ENCODE peak calls at places on chromosomes 3 and 15, in seven cellular contexts. T is tibial artery, L is Peyer's patch, H is left lung, F is ascending aorta, R is adrenal gland, O is psoas muscle. K is an unnamed sample.
A peak's percentile ranks its signal among the peaks of the same experiment; 100 is the strongest.

GRCh38 chr3:151795276-151795675 is 18.6 kb upstream of the AADAC start:
- DNase-seq in R (no peak), H (no peak), T (no peak), O (no peak), L (no peak), F (no peak), K (no peak)

GRCh38 chr3:87145553-87145952 is 81.6 kb upstream of the CHMP2B start:
- DNase-seq in O (no peak), F (no peak), L (no peak), R (no peak), H (no peak), T (no peak), K (peak; percentile 27)

GRCh38 chr15:31471731-31472430 is 145.2 kb downstream of the KLF13 start:
- DNase-seq in O (no peak), R (peak; percentile 14), L (no peak), T (peak; percentile 41), H (no peak), F (peak; percentile 69), K (no peak)

GRCh38 chr15:91320106-91320505 is 220.0 kb downstream of the SV2B start:
- DNase-seq in L (no peak), O (no peak), H (no peak), F (no peak), T (no peak), R (no peak), K (no peak)

GRCh38 chr15:75346796-75347221 is at the start of gene NEIL1:
- DNase-seq in O (peak; percentile 48), F (no peak), T (no peak), R (no peak), L (no peak), H (no peak), K (no peak)

GRCh38 chr3:8371085-8371551 is 130.5 kb upstream of the LMCD1 start:
- DNase-seq in F (no peak), H (no peak), L (no peak), T (no peak), O (no peak), R (peak; percentile 28), K (no peak)

GRCh38 chr15:68638953-68639500 is 60.2 kb downstream of the CORO2B start:
- DNase-seq in F (no peak), L (no peak), T (no peak), O (no peak), H (no peak), R (no peak), K (no peak)

GRCh38 chr3:112043621-112044201 is 9.2 kb downstream of the TMPRSS7 start:
- DNase-seq in T (no peak), F (peak; percentile 64), L (peak; percentile 57), R (peak; percentile 68), O (no peak), H (no peak), K (peak; percentile 11)

GRCh38 chr15:67022587-67022986 is 42.8 kb upstream of the SMAD3 start:
- DNase-seq in F (peak; percentile 13), H (no peak), L (no peak), R (no peak), O (no peak), T (no peak), K (no peak)

GRCh38 chr3:40996827-40997710 is 202.2 kb upstream of the CTNNB1 start:
- DNase-seq in F (peak; percentile 38), O (no peak), R (no peak), T (no peak), L (no peak), H (no peak), K (no peak)

GRCh38 chr3:11335056-11335608 is 62.9 kb downstream of the ATG7 start:
- DNase-seq in T (no peak), H (no peak), O (no peak), L (no peak), R (no peak), F (no peak), K (no peak)

GRCh38 chr15:62742409-62743171 is 300.0 kb upstream of the TPM1 start:
- DNase-seq in T (peak; percentile 92), O (peak; percentile 83), R (peak; percentile 50), H (no peak), F (peak; percentile 88), L (peak; percentile 73), K (no peak)

GRCh38 chr3:170511371-170511770 is 74.5 kb downstream of the SLC7A14 start:
- DNase-seq in R (no peak), L (no peak), F (no peak), H (no peak), O (no peak), T (no peak), K (no peak)

GRCh38 chr3:12986521-12986920 is 86.7 kb downstream of the IQSEC1 start:
- DNase-seq in R (no peak), H (no peak), L (no peak), O (peak; percentile 50), T (no peak), F (no peak), K (no peak)

GRCh38 chr3:54572197-54572895 is 355.5 kb downstream of the LRTM1 start:
- DNase-seq in F (no peak), L (no peak), R (no peak), T (no peak), O (no peak), H (no peak), K (no peak)

GRCh38 chr3:142947799-142948575 is 15.5 kb downstream of the PAQR9 start:
- DNase-seq in F (no peak), O (no peak), H (no peak), L (no peak), R (peak; percentile 36), T (no peak), K (no peak)

GRCh38 chr3:52196977-52197376 is 983 bp upstream of the ALAS1 start:
- DNase-seq in F (no peak), T (no peak), L (peak; percentile 91), H (peak; percentile 85), R (peak; percentile 59), O (no peak), K (no peak)

GRCh38 chr3:27641888-27642601 is 80.1 kb downstream of the EOMES start:
- DNase-seq in R (no peak), O (no peak), T (no peak), H (no peak), F (no peak), L (peak; percentile 78), K (no peak)

GRCh38 chr15:78915341-78916087 is 29.3 kb downstream of the CTSH start:
- DNase-seq in R (no peak), T (peak; percentile 83), O (no peak), F (no peak), H (peak; percentile 74), L (peak; percentile 58), K (no peak)

GRCh38 chr15:78913012-78913411 is 31.8 kb downstream of the CTSH start:
- DNase-seq in O (no peak), F (no peak), T (no peak), H (no peak), L (no peak), R (no peak), K (no peak)

GRCh38 chr15:78917888-78918287 is 27.0 kb downstream of the CTSH start:
- DNase-seq in H (no peak), O (no peak), T (no peak), L (no peak), F (no peak), R (no peak), K (no peak)

GRCh38 chr15:78910836-78911235 is 34.0 kb downstream of the CTSH start:
- DNase-seq in O (no peak), F (no peak), H (no peak), L (no peak), R (no peak), T (no peak), K (no peak)

GRCh38 chr15:78914027-78914764 is 30.6 kb downstream of the CTSH start:
- DNase-seq in H (no peak), R (no peak), L (peak; percentile 58), T (peak; percentile 92), F (peak; percentile 87), O (peak; percentile 62), K (no peak)
- TF ChIP-seq CTCF in H (no peak), R (peak; percentile 56), L (no peak), T (peak; percentile 67), F (peak; percentile 65), O (peak; percentile 41), K (peak; percentile 58)

GRCh38 chr3:184514151-184514490 is 47.5 kb upstream of the EPHB3 start:
- DNase-seq in L (no peak), R (no peak), H (no peak), F (no peak), T (no peak), O (no peak), K (no peak)
- H3K4me3 ChIP-seq in L (peak overlapping the region; percentile 41), R (peak overlapping the region; percentile 65), H (peak overlapping the region; percentile 28), F (peak overlapping the region; percentile 53), T (peak overlapping the region; percentile 53), O (peak overlapping the region; percentile 62), K (peak overlapping the region; percentile 61)

GRCh38 chr3:159159546-159159945 is 357.7 kb downstream of the MFSD1 start:
- DNase-seq in T (no peak), F (no peak), L (no peak), H (no peak), R (no peak), O (no peak), K (no peak)

GRCh38 chr3:159165972-159166371 is 364.1 kb downstream of the MFSD1 start:
- DNase-seq in F (no peak), L (no peak), T (no peak), R (no peak), O (no peak), H (no peak), K (no peak)

GRCh38 chr3:159166899-159167586 is 365.2 kb downstream of the MFSD1 start:
- DNase-seq in L (no peak), F (no peak), R (no peak), H (no peak), T (no peak), O (no peak), K (no peak)

GRCh38 chr3:159158801-159159200 is 356.9 kb downstream of the MFSD1 start:
- DNase-seq in F (no peak), T (no peak), O (no peak), H (no peak), R (no peak), L (no peak), K (no peak)

GRCh38 chr3:159163656-159164055 is 361.8 kb downstream of the MFSD1 start:
- DNase-seq in H (no peak), L (no peak), F (no peak), O (no peak), T (no peak), R (no peak), K (no peak)
- H3K27ac ChIP-seq in H (no peak overlapping the region), L (no peak overlapping the region), F (no peak overlapping the region), O (no peak overlapping the region), T (no peak overlapping the region), R (no peak overlapping the region), K (no peak overlapping the region)

GRCh38 chr15:85834651-85835050 is 39.9 kb upstream of the KLHL25 start:
- DNase-seq in T (no peak), O (no peak), H (no peak), R (no peak), F (no peak), L (no peak), K (no peak)

GRCh38 chr15:85831415-85832113 is 36.8 kb upstream of the KLHL25 start:
- DNase-seq in L (peak; percentile 84), T (peak; percentile 76), F (peak; percentile 76), R (peak; percentile 82), H (no peak), O (peak; percentile 78), K (peak; percentile 62)

GRCh38 chr15:85828869-85829268 is 34.1 kb upstream of the KLHL25 start:
- DNase-seq in H (no peak), R (no peak), L (no peak), F (no peak), O (no peak), T (no peak), K (no peak)

GRCh38 chr15:85828026-85828597 is 33.4 kb upstream of the KLHL25 start:
- DNase-seq in O (no peak), F (no peak), R (no peak), T (no peak), H (no peak), L (no peak), K (no peak)

GRCh38 chr15:85832389-85832788 is 37.7 kb upstream of the KLHL25 start:
- DNase-seq in H (no peak), L (no peak), O (no peak), T (no peak), F (no peak), R (no peak), K (no peak)
- TF ChIP-seq CTCF in H (no peak), L (no peak), O (no peak), T (no peak), F (no peak), R (no peak), K (no peak)

K was measured in dorsolateral prefrontal cortex.